ENCODE peak calls at places on chromosomes 5 and 9, in five cellular contexts. K is caudate nucleus, V is H1, O is heart left ventricle, Q is mesendoderm. R is an unnamed sample.

GRCh38 chr9:8429157-8429556 is 629.6 kb upstream of the DMAC1 start:
- DNase-seq in O (no peak), V (no peak), K (no peak), Q (no peak), R (no peak)

GRCh38 chr5:173915310-173916005 is 27.3 kb downstream of the CPEB4 start:
- DNase-seq in Q (no peak), K (no peak), V (no peak), O (no peak), R (no peak)

GRCh38 chr9:134867917-134868750 is 12.5 kb upstream of the FCN2 start:
- DNase-seq in K (no peak), O (no peak), V (no peak), Q (no peak), R (no peak)

GRCh38 chr5:112356178-112356956 is 62.7 kb downstream of the EPB41L4A start:
- DNase-seq in V (no peak), K (no peak), Q (no peak), O (no peak), R (no peak)

GRCh38 chr5:141879941-141880738 is 1.9 kb upstream of the PCDH1 start:
- DNase-seq in O (no peak), Q (no peak), V (no peak), K (peak; percentile 49), R (no peak)

GRCh38 chr9:120353501-120353900 is 226.5 kb downstream of the CDK5RAP2 start:
- DNase-seq in Q (no peak), K (no peak), O (no peak), V (no peak), R (no peak)

GRCh38 chr5:181281077-181281983 is 20.4 kb upstream of the TRIM52 start:
- DNase-seq in V (peak; percentile 91), O (no peak), K (no peak), Q (peak; percentile 99), R (no peak)

GRCh38 chr5:33310471-33310870 is 130.3 kb upstream of the TARS1 start:
- DNase-seq in O (no peak), V (no peak), K (no peak), Q (no peak), R (no peak)

GRCh38 chr9:81596671-81597426 is 92.5 kb downstream of the TLE1 start:
- DNase-seq in O (no peak), K (no peak), Q (peak; percentile 93), V (no peak), R (no peak)

R was measured in NCI-H1048.